ENCODE peak calls at places on chromosome 15, in four cellular contexts. S is K562, L is GM12878, V is HepG2. M is an unnamed sample.

GRCh38 chr15:42240823-42241222 is 32.2 kb upstream of the GANC start:
- DNase-seq in L (no peak), S (no peak), V (no peak), M (no peak)

GRCh38 chr15:41806291-41807181 is 21.4 kb upstream of the JMJD7 start:
- DNase-seq in V (peak; percentile 34), L (no peak), S (no peak), M (no peak)

GRCh38 chr15:101142711-101143110 is 109.1 kb downstream of the CHSY1 start:
- DNase-seq in L (no peak), V (no peak), S (no peak), M (no peak)

GRCh38 chr15:100940785-100941379 is 21.7 kb downstream of the LRRK1 start:
- DNase-seq in V (no peak), S (no peak), L (no peak), M (no peak)

GRCh38 chr15:65660927-65661326 is 39.2 kb downstream of the SLC24A1 start:
- DNase-seq in L (no peak), S (no peak), V (no peak), M (no peak)

GRCh38 chr15:79339588-79340314 is 28.8 kb downstream of the TMED3 start:
- DNase-seq in S (peak; percentile 31), V (peak; percentile 13), L (no peak), M (peak; percentile 47)

GRCh38 chr15:42716626-42717025 is 20.3 kb downstream of the CDAN1 start:
- DNase-seq in S (no peak), V (no peak), L (no peak), M (no peak)

GRCh38 chr15:79329186-79329611 is 18.3 kb downstream of the TMED3 start:
- DNase-seq in S (peak; percentile 27), V (peak; percentile 37), L (no peak), M (no peak)

GRCh38 chr15:41944313-41944940 is 27.9 kb downstream of the EHD4 start:
- DNase-seq in L (no peak), S (no peak), V (peak; percentile 70), M (peak; percentile 49)

GRCh38 chr15:89967892-89968291 is 33.2 kb upstream of the ZNF710 start:
- DNase-seq in L (no peak), S (no peak), V (no peak), M (no peak)

GRCh38 chr15:45612790-45613415 is 21.9 kb upstream of the SQOR start:
- DNase-seq in S (no peak), L (no peak), V (no peak), M (no peak)

GRCh38 chr15:74873756-74874424 is 725 bp upstream of the SCAMP2 start:
- DNase-seq in S (peak; percentile 48), L (no peak), V (peak; percentile 34), M (peak; percentile 65)

GRCh38 chr15:81940467-81941451 is 105.1 kb downstream of the MEX3B start:
- DNase-seq in L (no peak), V (no peak), S (peak; percentile 35), M (no peak)

GRCh38 chr15:66019377-66019776 is 150.1 kb downstream of the RAB11A start:
- DNase-seq in S (no peak), V (no peak), L (no peak), M (no peak)

GRCh38 chr15:90291679-90292356 is 26.3 kb downstream of the NGRN start:
- DNase-seq in L (no peak), V (peak; percentile 50), S (peak; percentile 90), M (peak; percentile 62)

GRCh38 chr15:66587020-66587419 is 21.2 kb upstream of the LCTL start:
- DNase-seq in L (no peak), V (no peak), S (no peak), M (no peak)

GRCh38 chr15:60941448-60941847 is 287.7 kb downstream of the RORA start:
- DNase-seq in L (no peak), V (no peak), S (no peak), M (no peak)

GRCh38 chr15:63334821-63335220 is 46.8 kb downstream of the CA12 start:
- DNase-seq in S (no peak), V (no peak), L (no peak), M (no peak)

GRCh38 chr15:85770722-85771041 is 24.0 kb downstream of the KLHL25 start:
- DNase-seq in V (no peak), S (no peak), L (no peak), M (no peak)

GRCh38 chr15:63596666-63597032 is 538 bp upstream of the FBXL22 start:
- DNase-seq in L (no peak), S (no peak), V (peak; percentile 16), M (no peak)

GRCh38 chr15:40436116-40436891 is 4.4 kb upstream of the BAHD1 start:
- DNase-seq in L (no peak), S (peak; percentile 79), V (no peak), M (no peak)
- TF ChIP-seq MYC in L (no peak), S (no peak), V (no peak), M (no peak)

DNA sequence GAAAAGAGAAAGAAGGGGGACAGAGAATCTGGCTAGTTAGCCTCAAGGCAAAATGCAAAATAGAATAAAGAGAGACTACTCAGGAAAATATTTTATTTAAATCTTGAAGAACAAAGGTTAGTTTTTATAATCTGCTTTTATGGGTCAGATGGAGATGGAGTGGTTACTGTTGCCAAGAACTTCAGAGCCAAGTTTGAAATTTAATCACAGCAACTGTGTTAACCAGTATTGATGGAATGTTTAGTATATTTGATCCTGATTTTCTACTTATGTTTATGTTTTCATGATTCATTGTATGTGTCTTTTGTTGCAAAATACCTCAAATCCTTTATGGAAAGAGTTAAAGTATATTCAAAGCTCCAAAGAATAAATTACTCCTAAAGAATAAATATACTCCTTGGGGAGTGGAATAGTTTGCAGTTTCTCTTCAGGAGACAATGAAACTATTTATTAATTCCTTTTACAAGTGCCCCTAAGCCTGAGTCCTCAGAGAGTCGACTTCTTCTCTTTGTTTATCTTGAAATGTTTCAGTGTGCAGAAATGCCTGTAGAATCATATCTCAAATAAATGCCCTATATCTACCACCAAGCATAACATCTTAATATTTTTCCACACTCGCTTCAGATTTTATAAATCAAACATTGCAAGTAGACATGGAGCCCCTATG is 60.9 kb upstream of the THSD4 start:
- DNase-seq in S (no peak), V (no peak), L (no peak), M (no peak)
- TF ChIP-seq HDAC2 in S (no peak), V (no peak), L (no peak), M (no peak)

GRCh38 chr15:68502398-68502901 is 70.5 kb upstream of the ITGA11 start:
- DNase-seq in S (no peak), L (no peak), V (no peak), M (no peak)

GRCh38 chr15:68501616-68502015 is 69.7 kb upstream of the ITGA11 start:
- DNase-seq in L (no peak), S (no peak), V (no peak), M (no peak)

GRCh38 chr15:68503791-68504720 is 72.1 kb upstream of the ITGA11 start:
- DNase-seq in L (no peak), V (no peak), S (no peak), M (no peak)

GRCh38 chr15:68504721-68505090 is 72.7 kb upstream of the ITGA11 start:
- DNase-seq in V (no peak), L (no peak), S (no peak), M (no peak)

GRCh38 chr15:68503213-68503612 is 71.2 kb upstream of the ITGA11 start:
- DNase-seq in V (no peak), S (no peak), L (no peak), M (no peak)
- TF ChIP-seq BHLHE40 in V (no peak), S (no peak), L (no peak), M (no peak)

GRCh38 chr15:73796266-73796939 is 43.3 kb upstream of the INSYN1 start:
- DNase-seq in S (no peak), V (no peak), L (no peak), M (no peak)

GRCh38 chr15:73794501-73795133 is 41.5 kb upstream of the INSYN1 start:
- DNase-seq in L (no peak), V (no peak), S (no peak), M (peak; percentile 15)

GRCh38 chr15:73787621-73788020 is 34.5 kb upstream of the INSYN1 start:
- DNase-seq in S (no peak), L (no peak), V (no peak), M (no peak)

GRCh38 chr15:73789491-73790240 is 36.5 kb upstream of the INSYN1 start:
- DNase-seq in L (no peak), S (no peak), V (no peak), M (no peak)

DNA sequence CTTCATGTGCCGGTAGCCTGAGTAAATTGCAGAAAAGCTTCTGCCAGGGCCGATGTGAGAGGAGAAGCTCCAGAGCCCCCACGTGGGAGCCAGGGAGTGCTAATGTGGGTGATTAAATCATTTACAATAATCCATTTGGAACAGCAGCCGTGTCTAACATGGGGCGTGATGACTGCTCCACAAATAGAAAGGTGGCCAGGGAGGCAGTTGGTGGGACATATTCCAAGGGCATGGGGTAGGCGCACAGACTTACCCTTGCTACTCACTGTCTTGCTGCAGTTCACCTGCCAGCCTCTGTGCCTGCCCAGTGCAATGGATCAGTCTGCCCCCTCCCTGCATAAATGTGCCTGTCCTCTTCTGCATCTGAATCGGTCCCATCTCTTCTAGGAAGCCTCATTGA is 39.3 kb upstream of the INSYN1 start:
- DNase-seq in S (no peak), L (no peak), V (no peak), M (no peak)
- TF ChIP-seq MYC in S (no peak), L (no peak), V (no peak), M (no peak)

DNA sequence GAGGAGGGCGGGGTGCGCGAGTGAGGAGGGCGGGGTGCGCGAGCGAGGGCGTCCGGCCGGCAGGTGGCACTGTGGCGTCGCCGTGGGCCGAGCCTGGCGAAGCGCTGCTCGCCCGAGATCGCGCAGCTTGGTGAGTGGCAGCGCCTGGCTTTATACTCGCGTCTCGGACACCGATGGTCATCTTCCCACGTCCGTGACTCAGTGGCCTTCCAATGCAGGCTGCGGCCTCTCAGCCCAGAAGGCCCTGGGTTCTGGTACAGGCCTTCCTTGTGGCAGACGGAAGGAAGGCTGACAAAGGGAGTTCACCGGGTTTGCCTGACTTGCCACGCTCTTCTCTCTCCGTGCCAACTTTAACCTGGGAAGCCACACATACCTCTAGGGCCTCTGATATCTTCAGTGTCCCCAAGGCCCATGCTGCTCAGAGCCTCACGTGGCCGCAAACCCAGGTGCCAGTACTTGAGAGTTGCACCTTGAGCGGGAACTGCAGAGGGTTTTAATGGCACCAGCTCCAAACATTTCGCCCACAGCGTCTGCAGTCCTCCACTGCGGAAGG is 195.3 kb upstream of the LYSMD4 start:
- DNase-seq in S (peak; percentile 63), V (no peak), L (peak; percentile 45), M (peak; percentile 79)
- TF ChIP-seq HDAC2 in S (no peak), V (no peak), L (no peak), M (no peak)

DNA sequence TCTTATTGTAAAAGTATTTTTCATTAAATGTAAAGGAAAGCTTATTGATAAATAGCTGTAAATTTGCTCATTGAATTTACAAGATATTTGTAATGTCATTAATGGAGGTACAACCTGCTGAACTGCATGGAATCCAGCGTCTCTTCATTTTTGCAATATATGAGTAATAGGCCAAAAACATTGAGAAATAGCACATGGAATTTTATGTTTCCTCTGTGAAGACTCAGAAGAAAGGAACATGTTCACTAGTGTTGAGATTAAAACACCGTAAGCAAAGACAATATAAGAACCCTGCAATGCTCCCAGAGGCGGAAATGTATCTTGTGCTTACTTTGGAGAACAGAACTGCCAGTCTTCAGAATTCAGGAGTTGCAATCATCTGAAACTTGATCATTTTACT is 167.6 kb downstream of the ALDH1A2 start:
- DNase-seq in L (no peak), V (no peak), S (no peak), M (no peak)
- TF ChIP-seq BHLHE40 in L (no peak), V (no peak), S (no peak), M (no peak)

DNA sequence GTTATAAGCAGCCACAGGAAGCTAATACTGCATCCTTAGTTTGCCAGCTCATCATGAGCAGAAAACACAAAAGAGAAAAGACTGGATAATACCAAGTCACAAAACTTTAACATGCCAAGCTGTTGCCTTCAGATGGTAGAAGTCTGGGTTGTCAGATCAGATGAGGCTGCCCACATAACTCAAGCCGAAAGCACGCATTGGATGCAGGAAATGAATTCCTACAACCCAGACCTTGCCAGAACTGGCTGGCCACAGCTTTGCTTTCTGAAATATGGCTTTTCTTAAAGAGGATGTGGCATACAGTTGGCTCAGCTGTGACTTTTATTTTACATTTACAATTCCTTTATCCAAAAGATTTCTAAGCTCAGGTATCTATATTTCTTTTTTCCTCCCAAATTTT is 118.3 kb upstream of the NEO1 start:
- DNase-seq in V (no peak), L (no peak), S (no peak), M (no peak)
- TF ChIP-seq MYC in V (no peak), L (no peak), S (no peak), M (no peak)